ENCODE peak calls at places on chromosomes 3 and 15, in five cellular contexts. One of them, this sample, is unnamed.

GRCh38 chr3:162021206-162021605 is 524.6 kb downstream of the OTOL1 start:
- DNase-seq in psoas muscle: no peak
- DNase-seq in hepatocyte: no peak
- DNase-seq in right atrium auricular region: no peak
- DNase-seq in testis: no peak
- DNase-seq in this sample: no peak

GRCh38 chr3:29334652-29335189 is 53.9 kb downstream of the RBMS3 start:
- DNase-seq in psoas muscle: no peak
- DNase-seq in testis: no peak
- DNase-seq in right atrium auricular region: no peak
- DNase-seq in hepatocyte: no peak
- DNase-seq in this sample: no peak

GRCh38 chr3:17841190-17841828 is 98.9 kb upstream of the TBC1D5 start:
- DNase-seq in testis: peak; percentile 82
- DNase-seq in hepatocyte: peak; percentile 81
- DNase-seq in right atrium auricular region: peak; percentile 74
- DNase-seq in psoas muscle: peak; percentile 64
- DNase-seq in this sample: peak; percentile 91

GRCh38 chr3:153072382-153072781 is 89.6 kb upstream of the RAP2B start:
- DNase-seq in psoas muscle: no peak
- DNase-seq in right atrium auricular region: no peak
- DNase-seq in testis: no peak
- DNase-seq in hepatocyte: no peak
- DNase-seq in this sample: no peak

GRCh38 chr3:46664971-46665762 is 28.3 kb downstream of the ALS2CL start:
- DNase-seq in hepatocyte: no peak
- DNase-seq in right atrium auricular region: no peak
- DNase-seq in testis: no peak
- DNase-seq in psoas muscle: no peak
- DNase-seq in this sample: no peak

GRCh38 chr15:31049122-31049521 is 52.4 kb downstream of the TRPM1 start:
- DNase-seq in testis: no peak
- DNase-seq in psoas muscle: no peak
- DNase-seq in hepatocyte: no peak
- DNase-seq in right atrium auricular region: no peak
- DNase-seq in this sample: no peak

GRCh38 chr3:177694316-177694715 is 497.0 kb upstream of the TBL1XR1 start:
- DNase-seq in testis: no peak
- DNase-seq in psoas muscle: no peak
- DNase-seq in hepatocyte: peak; percentile 50
- DNase-seq in right atrium auricular region: no peak
- DNase-seq in this sample: no peak

GRCh38 chr15:58039260-58040035 is 26.1 kb downstream of the ALDH1A2 start:
- DNase-seq in psoas muscle: no peak
- DNase-seq in testis: no peak
- DNase-seq in hepatocyte: no peak
- DNase-seq in right atrium auricular region: no peak
- DNase-seq in this sample: no peak

GRCh38 chr3:63042866-63043265 is 167.7 kb upstream of the CADPS start:
- DNase-seq in right atrium auricular region: no peak
- DNase-seq in hepatocyte: no peak
- DNase-seq in testis: no peak
- DNase-seq in psoas muscle: no peak
- DNase-seq in this sample: no peak

GRCh38 chr3:183513046-183513706 is 42.3 kb downstream of the KLHL6 start:
- DNase-seq in right atrium auricular region: no peak
- DNase-seq in hepatocyte: no peak
- DNase-seq in testis: no peak
- DNase-seq in psoas muscle: no peak
- DNase-seq in this sample: peak; percentile 66

GRCh38 chr3:35422826-35423601 is 216.3 kb upstream of the ARPP21 start:
- DNase-seq in hepatocyte: no peak
- DNase-seq in right atrium auricular region: no peak
- DNase-seq in psoas muscle: no peak
- DNase-seq in testis: no peak
- DNase-seq in this sample: no peak

GRCh38 chr3:163605915-163606314 is 1472.4 kb downstream of the SI start:
- DNase-seq in testis: no peak
- DNase-seq in hepatocyte: no peak
- DNase-seq in right atrium auricular region: no peak
- DNase-seq in psoas muscle: no peak
- DNase-seq in this sample: no peak

GRCh38 chr3:128484404-128485282 is 8.4 kb downstream of the GATA2 start:
- DNase-seq in hepatocyte: no peak
- DNase-seq in right atrium auricular region: no peak
- DNase-seq in testis: no peak
- DNase-seq in psoas muscle: peak; percentile 4
- DNase-seq in this sample: peak; percentile 53

GRCh38 chr15:68129072-68129471 is 75.0 kb downstream of the PIAS1 start:
- DNase-seq in right atrium auricular region: no peak
- DNase-seq in psoas muscle: no peak
- DNase-seq in hepatocyte: no peak
- DNase-seq in testis: no peak
- DNase-seq in this sample: no peak

GRCh38 chr3:126550488-126551051 is 8.2 kb downstream of the C3orf22 start:
- DNase-seq in psoas muscle: no peak
- DNase-seq in hepatocyte: no peak
- DNase-seq in testis: no peak
- DNase-seq in right atrium auricular region: peak; percentile 34
- DNase-seq in this sample: peak; percentile 27

GRCh38 chr3:157913052-157913451 is 193.2 kb downstream of the SHOX2 start:
- DNase-seq in psoas muscle: no peak
- DNase-seq in hepatocyte: no peak
- DNase-seq in testis: no peak
- DNase-seq in right atrium auricular region: no peak
- DNase-seq in this sample: no peak

GRCh38 chr3:20064387-20064786 is 24.1 kb downstream of the KAT2B start:
- DNase-seq in psoas muscle: no peak
- DNase-seq in testis: no peak
- DNase-seq in hepatocyte: no peak
- DNase-seq in right atrium auricular region: no peak
- DNase-seq in this sample: no peak

GRCh38 chr3:100457811-100458210 is 34.6 kb upstream of the TMEM45A start:
- DNase-seq in testis: no peak
- DNase-seq in hepatocyte: no peak
- DNase-seq in right atrium auricular region: no peak
- DNase-seq in psoas muscle: no peak
- DNase-seq in this sample: no peak

GRCh38 chr3:129095285-129095684 is 26.3 kb downstream of the RAB43 start:
- DNase-seq in testis: no peak
- DNase-seq in hepatocyte: no peak
- DNase-seq in right atrium auricular region: no peak
- DNase-seq in psoas muscle: no peak
- DNase-seq in this sample: no peak

DNA sequence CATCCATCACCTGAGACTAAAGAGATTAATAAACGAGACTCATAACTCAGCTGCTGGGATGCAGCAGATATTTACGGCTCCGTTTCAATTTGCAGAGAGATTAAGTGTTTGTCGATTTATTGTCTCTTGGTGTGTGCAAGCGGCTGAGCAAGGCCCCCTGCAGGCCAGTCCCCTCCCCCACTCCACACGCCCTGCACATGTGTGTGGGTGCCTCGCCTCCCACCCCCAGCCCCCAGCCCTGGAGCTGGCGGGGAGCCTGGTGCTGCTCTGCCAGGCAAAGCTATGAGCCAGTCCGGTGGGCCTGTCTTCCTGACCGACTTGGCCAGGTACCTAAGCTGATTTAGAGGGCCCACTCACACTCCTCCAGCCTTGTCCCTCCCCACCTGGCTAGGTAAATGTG is 63.0 kb downstream of the CYP11A1 start:
- DNase-seq in hepatocyte: no peak
- DNase-seq in psoas muscle: no peak
- DNase-seq in right atrium auricular region: no peak
- DNase-seq in testis: no peak
- DNase-seq in this sample: peak; percentile 28
- H3K4me1 ChIP-seq in hepatocyte: peaks cover 30% of the 10 kb centered on the region
- H3K4me1 ChIP-seq in psoas muscle: no peaks in the 10 kb centered on the region
- H3K4me1 ChIP-seq in right atrium auricular region: no peaks in the 10 kb centered on the region
- H3K4me1 ChIP-seq in testis: peaks cover 15% of the 10 kb centered on the region
- H3K4me1 ChIP-seq in this sample: no peaks in the 10 kb centered on the region

DNA sequence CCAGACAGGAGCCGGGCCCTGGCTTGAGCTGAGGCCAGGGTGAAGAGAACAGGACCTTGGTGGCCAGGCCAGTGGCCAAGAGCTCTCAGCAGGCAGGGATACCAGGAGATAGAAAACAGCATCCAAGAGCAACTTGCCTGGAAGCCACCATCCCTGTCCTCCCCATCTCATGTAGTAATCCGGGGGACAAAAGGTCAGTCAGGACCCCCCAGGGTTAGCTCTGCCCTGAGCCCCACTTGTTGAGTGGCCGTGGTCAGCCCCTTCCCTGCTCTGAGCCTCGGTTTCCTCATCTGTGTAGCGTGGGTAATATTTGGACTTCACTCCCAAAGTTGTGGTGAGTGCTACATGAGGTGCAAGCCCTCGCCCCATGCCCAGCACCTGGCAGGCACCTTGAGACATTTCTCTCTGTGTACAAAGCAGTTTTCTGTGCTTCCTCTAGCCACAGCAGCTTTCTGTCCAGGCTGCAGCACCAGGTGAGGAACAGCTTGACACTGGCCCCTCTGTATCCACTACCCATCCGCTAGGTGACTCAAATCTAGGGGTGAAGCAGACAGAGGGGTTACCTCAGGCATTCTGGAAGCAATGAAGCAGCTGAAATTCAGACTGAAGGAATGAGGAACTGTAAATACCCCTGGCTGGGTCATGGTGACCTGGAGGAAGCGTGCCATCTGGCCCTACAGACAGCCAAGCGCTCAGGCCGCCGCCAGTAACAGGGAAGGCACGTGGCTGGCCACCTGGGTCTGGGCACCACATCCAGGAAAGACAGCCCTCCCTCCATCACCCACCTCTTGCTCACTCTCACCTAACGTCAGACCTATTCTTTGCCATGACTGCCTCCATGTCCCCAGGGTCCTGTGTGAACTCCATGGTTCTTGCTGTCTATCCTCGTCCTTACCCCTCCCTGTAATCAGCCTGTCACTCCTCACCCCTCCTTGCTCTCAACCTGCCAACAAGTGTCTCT is 6.7 kb downstream of the CISH start:
- DNase-seq in testis: peak; percentile 74
- DNase-seq in right atrium auricular region: no peak
- DNase-seq in psoas muscle: peak; percentile 84
- DNase-seq in hepatocyte: no peak
- DNase-seq in this sample: peak; percentile 70
- H3K27ac ChIP-seq in testis: peak overlapping the region; percentile 53
- H3K27ac ChIP-seq in right atrium auricular region: peak overlapping the region; percentile 94
- H3K27ac ChIP-seq in psoas muscle: peak overlapping the region; percentile 91
- H3K27ac ChIP-seq in hepatocyte: no peak overlapping the region
- H3K27ac ChIP-seq in this sample: no peak overlapping the region

GRCh38 chr3:120472121-120472844 is 21.5 kb upstream of the FSTL1 start:
- DNase-seq in testis: no peak
- DNase-seq in psoas muscle: no peak
- DNase-seq in hepatocyte: no peak
- DNase-seq in right atrium auricular region: no peak
- DNase-seq in this sample: no peak
- H3K4me1 ChIP-seq in testis: no peaks in the 10 kb centered on the region
- H3K4me1 ChIP-seq in psoas muscle: no peaks in the 10 kb centered on the region
- H3K4me1 ChIP-seq in hepatocyte: peaks cover 21% of the 10 kb centered on the region
- H3K4me1 ChIP-seq in right atrium auricular region: no peaks in the 10 kb centered on the region
- H3K4me1 ChIP-seq in this sample: peaks cover 2% of the 10 kb centered on the region

GRCh38 chr15:59835801-59836200 is 146.7 kb upstream of the BNIP2 start:
- DNase-seq in psoas muscle: no peak
- DNase-seq in right atrium auricular region: no peak
- DNase-seq in hepatocyte: no peak
- DNase-seq in testis: no peak
- DNase-seq in this sample: no peak
- H3K27ac ChIP-seq in psoas muscle: no peak overlapping the region
- H3K27ac ChIP-seq in right atrium auricular region: no peak overlapping the region
- H3K27ac ChIP-seq in hepatocyte: no peak overlapping the region
- H3K27ac ChIP-seq in testis: no peak overlapping the region
- H3K27ac ChIP-seq in this sample: no peak overlapping the region

DNA sequence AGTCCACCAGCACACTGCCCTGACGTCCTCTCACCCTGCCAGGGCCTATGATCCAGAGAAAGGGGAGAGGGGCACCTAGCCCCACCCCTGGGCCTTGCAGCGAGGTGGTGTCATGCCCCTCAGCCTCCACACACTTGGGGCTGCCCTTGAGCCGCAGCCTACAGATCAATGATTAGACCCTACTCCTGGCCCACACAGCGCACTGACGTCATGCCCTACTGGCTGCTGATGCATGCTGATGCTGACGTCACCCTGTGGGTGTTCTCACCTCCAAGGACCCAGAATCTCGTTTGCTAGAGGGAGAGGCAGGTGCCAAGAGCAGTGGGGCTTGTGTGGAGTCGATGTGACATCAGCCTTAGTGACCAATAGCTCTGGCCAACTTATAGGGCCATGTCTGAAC is 18.0 kb downstream of the ARL14 start:
- DNase-seq in right atrium auricular region: no peak
- DNase-seq in psoas muscle: no peak
- DNase-seq in testis: no peak
- DNase-seq in hepatocyte: no peak
- DNase-seq in this sample: no peak
- H3K4me1 ChIP-seq in right atrium auricular region: no peaks in the 10 kb centered on the region
- H3K4me1 ChIP-seq in psoas muscle: peaks cover 6% of the 10 kb centered on the region
- H3K4me1 ChIP-seq in testis: no peaks in the 10 kb centered on the region
- H3K4me1 ChIP-seq in hepatocyte: peaks cover 14% of the 10 kb centered on the region
- H3K4me1 ChIP-seq in this sample: peaks cover 3% of the 10 kb centered on the region

GRCh38 chr15:50071551-50072258 is 47.3 kb downstream of the ATP8B4 start:
- DNase-seq in right atrium auricular region: no peak
- DNase-seq in hepatocyte: no peak
- DNase-seq in psoas muscle: no peak
- DNase-seq in testis: no peak
- DNase-seq in this sample: no peak
- H3K27ac ChIP-seq in right atrium auricular region: no peak overlapping the region
- H3K27ac ChIP-seq in hepatocyte: no peak overlapping the region
- H3K27ac ChIP-seq in psoas muscle: no peak overlapping the region
- H3K27ac ChIP-seq in testis: no peak overlapping the region
- H3K27ac ChIP-seq in this sample: no peak overlapping the region